ENCODE peak calls at places on chromosomes 11 and 22, in four cellular contexts. One of them, this sample, is unnamed. For H3K4me1, the result is how much of the 10 kb centered on the place peaks cover.

GRCh38 chr11:132977241-132977640 is 555.1 kb downstream of the OPCML start:
- DNase-seq in pancreas: no peak
- DNase-seq in astrocyte: no peak
- DNase-seq in mammary epithelial cell: no peak
- DNase-seq in this sample: no peak

GRCh38 chr11:35227551-35228341 is 88.8 kb downstream of the CD44 start:
- DNase-seq in pancreas: no peak
- DNase-seq in astrocyte: no peak
- DNase-seq in mammary epithelial cell: no peak
- DNase-seq in this sample: no peak

GRCh38 chr11:1644601-1645356 is 15.2 kb downstream of the KRTAP5-5 start:
- DNase-seq in pancreas: no peak
- DNase-seq in astrocyte: no peak
- DNase-seq in mammary epithelial cell: no peak
- DNase-seq in this sample: no peak

GRCh38 chr22:28316014-28316413 is 363.6 kb downstream of the TTC28 start:
- DNase-seq in pancreas: no peak
- DNase-seq in astrocyte: no peak
- DNase-seq in mammary epithelial cell: peak
- DNase-seq in this sample: no peak

GRCh38 chr11:36253238-36253637 is 36.0 kb downstream of the COMMD9 start:
- DNase-seq in pancreas: no peak
- DNase-seq in astrocyte: no peak
- DNase-seq in mammary epithelial cell: no peak
- DNase-seq in this sample: no peak

GRCh38 chr11:3139481-3140290 is 25.4 kb downstream of the OSBPL5 start:
- DNase-seq in pancreas: no peak
- DNase-seq in astrocyte: no peak
- DNase-seq in mammary epithelial cell: no peak
- DNase-seq in this sample: peak

GRCh38 chr11:66002648-66003225 is 434 bp downstream of the BANF1 start:
- DNase-seq in pancreas: peak
- DNase-seq in astrocyte: peak
- DNase-seq in mammary epithelial cell: no peak
- DNase-seq in this sample: peak

GRCh38 chr11:134343646-134344045 is 11.9 kb downstream of the GLB1L2 start:
- DNase-seq in pancreas: no peak
- DNase-seq in astrocyte: no peak
- DNase-seq in mammary epithelial cell: no peak
- DNase-seq in this sample: no peak

GRCh38 chr11:93063101-93063500 is 93.7 kb downstream of the MTNR1B start:
- DNase-seq in pancreas: no peak
- DNase-seq in astrocyte: peak
- DNase-seq in mammary epithelial cell: peak
- DNase-seq in this sample: no peak

GRCh38 chr11:110990316-110990715 is 255.2 kb upstream of the POU2AF2 start:
- DNase-seq in pancreas: no peak
- DNase-seq in astrocyte: no peak
- DNase-seq in mammary epithelial cell: no peak
- DNase-seq in this sample: no peak

GRCh38 chr11:111598546-111598945 is 3.7 kb upstream of the SIK2 start:
- DNase-seq in pancreas: no peak
- DNase-seq in astrocyte: peak
- DNase-seq in mammary epithelial cell: no peak
- DNase-seq in this sample: no peak

GRCh38 chr11:2516276-2517015 is 71.6 kb downstream of the KCNQ1 start:
- DNase-seq in pancreas: no peak
- DNase-seq in astrocyte: no peak
- DNase-seq in mammary epithelial cell: no peak
- DNase-seq in this sample: no peak

GRCh38 chr11:126366064-126366822 is 10.8 kb downstream of the ST3GAL4 start:
- DNase-seq in pancreas: no peak
- DNase-seq in astrocyte: no peak
- DNase-seq in mammary epithelial cell: no peak
- DNase-seq in this sample: peak

GRCh38 chr11:126636911-126637799 is 281.7 kb downstream of the ST3GAL4 start:
- DNase-seq in pancreas: no peak
- DNase-seq in astrocyte: peak
- DNase-seq in mammary epithelial cell: peak
- DNase-seq in this sample: no peak

GRCh38 chr11:3609416-3610265 is 32.2 kb downstream of the ART5 start:
- DNase-seq in pancreas: peak
- DNase-seq in astrocyte: no peak
- DNase-seq in mammary epithelial cell: peak
- DNase-seq in this sample: no peak

GRCh38 chr11:17730608-17731462 is 3.7 kb upstream of the KCNC1 start:
- DNase-seq in pancreas: peak
- DNase-seq in astrocyte: peak
- DNase-seq in mammary epithelial cell: peak
- DNase-seq in this sample: peak

GRCh38 chr22:25368271-25368670 is 148.8 kb downstream of the CRYBB2 start:
- DNase-seq in pancreas: no peak
- DNase-seq in astrocyte: peak
- DNase-seq in mammary epithelial cell: no peak
- DNase-seq in this sample: no peak

GRCh38 chr11:1866776-1867175 is 13.9 kb downstream of the LSP1 start:
- DNase-seq in pancreas: no peak
- DNase-seq in astrocyte: no peak
- DNase-seq in mammary epithelial cell: no peak
- DNase-seq in this sample: peak

GRCh38 chr11:79100093-79100704 is 340.6 kb downstream of the TENM4 start:
- DNase-seq in pancreas: peak
- DNase-seq in astrocyte: no peak
- DNase-seq in mammary epithelial cell: peak
- DNase-seq in this sample: no peak

GRCh38 chr11:33413296-33413695 is 156.1 kb downstream of the HIPK3 start:
- DNase-seq in pancreas: no peak
- DNase-seq in astrocyte: no peak
- DNase-seq in mammary epithelial cell: no peak
- DNase-seq in this sample: no peak

GRCh38 chr11:59263225-59263894 is 50.6 kb upstream of the MPEG1 start:
- DNase-seq in pancreas: peak
- DNase-seq in astrocyte: no peak
- DNase-seq in mammary epithelial cell: peak
- DNase-seq in this sample: no peak

GRCh38 chr11:111694851-111695250 is 71.3 kb downstream of the PPP2R1B start:
- DNase-seq in pancreas: no peak
- DNase-seq in astrocyte: peak
- DNase-seq in mammary epithelial cell: no peak
- DNase-seq in this sample: no peak

GRCh38 chr11:57461841-57462489 is 1.6 kb downstream of the RTN4RL2 start:
- DNase-seq in pancreas: no peak
- DNase-seq in astrocyte: no peak
- DNase-seq in mammary epithelial cell: no peak
- DNase-seq in this sample: no peak

GRCh38 chr11:57458410-57459111 is 1.8 kb upstream of the RTN4RL2 start:
- DNase-seq in pancreas: peak
- DNase-seq in astrocyte: no peak
- DNase-seq in mammary epithelial cell: no peak
- DNase-seq in this sample: peak

GRCh38 chr11:57460756-57461749 is 725 bp downstream of the RTN4RL2 start:
- DNase-seq in pancreas: peak
- DNase-seq in astrocyte: no peak
- DNase-seq in mammary epithelial cell: no peak
- DNase-seq in this sample: no peak

GRCh38 chr11:57459112-57460016 is 964 bp upstream of the RTN4RL2 start:
- DNase-seq in pancreas: peak
- DNase-seq in astrocyte: no peak
- DNase-seq in mammary epithelial cell: no peak
- DNase-seq in this sample: no peak

DNA sequence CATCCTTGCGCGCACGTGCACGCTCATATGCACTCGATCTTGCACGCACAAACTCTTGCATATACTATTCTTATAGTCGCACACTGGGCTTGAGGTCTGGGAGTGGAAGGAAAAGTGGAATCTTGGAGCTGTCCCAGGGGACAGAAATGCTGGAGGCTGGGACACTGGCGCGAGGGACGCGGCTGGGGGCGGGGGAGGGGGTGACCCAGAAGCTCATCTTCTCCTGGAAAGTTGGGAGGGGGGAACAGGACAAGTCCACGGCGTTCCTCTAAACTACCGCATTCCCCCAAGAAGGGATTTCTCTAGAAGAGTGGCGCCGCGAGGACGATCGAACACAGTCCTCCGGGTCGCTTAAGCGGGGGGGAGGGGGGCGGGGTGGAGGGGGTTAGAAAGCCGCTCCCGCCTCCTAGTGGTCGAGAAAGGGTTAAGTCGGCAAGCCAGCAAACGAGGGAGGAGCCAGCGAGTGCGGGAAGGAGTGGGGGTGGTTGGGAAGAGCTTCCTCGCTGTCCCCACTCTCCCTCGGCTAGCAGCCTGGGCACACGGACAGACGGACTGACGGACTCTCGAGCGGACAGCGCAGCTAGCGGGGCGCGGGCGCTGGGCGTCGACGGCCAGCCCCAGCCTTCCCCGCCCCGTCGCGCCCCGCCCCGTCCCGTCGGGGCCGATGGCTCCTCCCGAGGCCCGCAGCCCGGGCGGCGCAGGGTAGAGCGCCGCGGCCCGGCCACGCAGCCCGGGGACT is at the start of gene RTN4RL2:
- DNase-seq in pancreas: peak
- DNase-seq in astrocyte: peak
- DNase-seq in mammary epithelial cell: peak
- DNase-seq in this sample: peak
- TF ChIP-seq CTCF in pancreas: peak
- TF ChIP-seq CTCF in astrocyte: no peak
- TF ChIP-seq CTCF in mammary epithelial cell: peak
- TF ChIP-seq CTCF in this sample: peak

DNA sequence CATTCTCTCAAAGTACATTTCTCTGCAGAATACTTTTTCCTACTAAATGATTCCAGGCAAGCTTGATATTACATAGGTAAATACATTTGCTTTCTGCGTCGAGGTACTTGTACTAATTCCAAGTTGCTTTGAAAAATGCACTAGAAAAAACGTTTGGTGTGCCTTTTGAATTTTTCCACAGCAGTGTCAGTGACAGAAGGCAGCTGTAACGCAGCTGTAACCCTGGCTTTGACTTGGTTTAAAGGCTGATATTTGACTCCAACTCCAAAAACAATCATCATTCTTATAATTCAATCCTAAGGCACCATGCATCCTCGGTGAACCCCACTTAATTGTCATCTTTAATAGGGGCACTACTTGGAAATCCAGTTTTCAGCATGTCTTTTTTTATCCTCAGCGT is 125.0 kb downstream of the MAML2 start:
- DNase-seq in pancreas: no peak
- DNase-seq in astrocyte: no peak
- DNase-seq in mammary epithelial cell: no peak
- DNase-seq in this sample: no peak
- H3K4me1 ChIP-seq in pancreas: under half
- H3K4me1 ChIP-seq in astrocyte: under half
- H3K4me1 ChIP-seq in mammary epithelial cell: under half
- H3K4me1 ChIP-seq in this sample: half or more

GRCh38 chr22:38843201-38843715 is 570 bp downstream of the NPTXR start:
- DNase-seq in pancreas: peak
- DNase-seq in astrocyte: peak
- DNase-seq in mammary epithelial cell: peak
- DNase-seq in this sample: peak
- TF ChIP-seq CTCF in pancreas: peak
- TF ChIP-seq CTCF in astrocyte: no peak
- TF ChIP-seq CTCF in mammary epithelial cell: peak
- TF ChIP-seq CTCF in this sample: peak

GRCh38 chr22:36375071-36375980 is 12.4 kb downstream of the MYH9 start:
- DNase-seq in pancreas: no peak
- DNase-seq in astrocyte: no peak
- DNase-seq in mammary epithelial cell: no peak
- DNase-seq in this sample: no peak

GRCh38 chr22:36378080-36378788 is 9.5 kb downstream of the MYH9 start:
- DNase-seq in pancreas: no peak
- DNase-seq in astrocyte: no peak
- DNase-seq in mammary epithelial cell: no peak
- DNase-seq in this sample: no peak

GRCh38 chr22:36374603-36375024 is 13.2 kb downstream of the MYH9 start:
- DNase-seq in pancreas: no peak
- DNase-seq in astrocyte: peak
- DNase-seq in mammary epithelial cell: peak
- DNase-seq in this sample: no peak

GRCh38 chr22:36377022-36377631 is 10.6 kb downstream of the MYH9 start:
- DNase-seq in pancreas: no peak
- DNase-seq in astrocyte: no peak
- DNase-seq in mammary epithelial cell: no peak
- DNase-seq in this sample: no peak

DNA sequence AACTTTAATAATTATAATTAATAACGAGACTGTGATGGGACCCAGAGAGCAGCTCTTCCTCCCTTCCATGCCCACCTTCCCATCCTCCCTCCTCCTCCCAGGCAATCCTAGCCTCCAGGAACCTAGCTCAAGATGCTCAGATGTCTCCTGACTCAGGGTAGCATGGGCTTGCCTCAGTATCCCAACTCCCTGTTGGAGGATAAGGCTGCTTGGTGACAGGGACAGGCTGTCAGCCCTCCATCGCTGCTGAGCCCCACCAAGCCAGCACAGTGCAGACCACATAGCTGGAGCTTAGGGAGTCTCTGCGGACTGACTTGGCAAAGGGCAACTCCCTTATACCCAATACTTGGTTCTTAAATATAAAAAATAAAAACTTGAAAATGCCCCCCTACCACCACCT is 11.5 kb downstream of the MYH9 start:
- DNase-seq in pancreas: no peak
- DNase-seq in astrocyte: no peak
- DNase-seq in mammary epithelial cell: no peak
- DNase-seq in this sample: no peak
- H3K4me1 ChIP-seq in pancreas: half or more
- H3K4me1 ChIP-seq in astrocyte: half or more
- H3K4me1 ChIP-seq in mammary epithelial cell: half or more
- H3K4me1 ChIP-seq in this sample: half or more

GRCh38 chr22:39374191-39374590 is 24.4 kb downstream of the SYNGR1 start:
- DNase-seq in pancreas: no peak
- DNase-seq in astrocyte: no peak
- DNase-seq in mammary epithelial cell: no peak
- DNase-seq in this sample: no peak
- TF ChIP-seq CTCF in pancreas: no peak
- TF ChIP-seq CTCF in astrocyte: no peak
- TF ChIP-seq CTCF in mammary epithelial cell: no peak
- TF ChIP-seq CTCF in this sample: no peak

DNA sequence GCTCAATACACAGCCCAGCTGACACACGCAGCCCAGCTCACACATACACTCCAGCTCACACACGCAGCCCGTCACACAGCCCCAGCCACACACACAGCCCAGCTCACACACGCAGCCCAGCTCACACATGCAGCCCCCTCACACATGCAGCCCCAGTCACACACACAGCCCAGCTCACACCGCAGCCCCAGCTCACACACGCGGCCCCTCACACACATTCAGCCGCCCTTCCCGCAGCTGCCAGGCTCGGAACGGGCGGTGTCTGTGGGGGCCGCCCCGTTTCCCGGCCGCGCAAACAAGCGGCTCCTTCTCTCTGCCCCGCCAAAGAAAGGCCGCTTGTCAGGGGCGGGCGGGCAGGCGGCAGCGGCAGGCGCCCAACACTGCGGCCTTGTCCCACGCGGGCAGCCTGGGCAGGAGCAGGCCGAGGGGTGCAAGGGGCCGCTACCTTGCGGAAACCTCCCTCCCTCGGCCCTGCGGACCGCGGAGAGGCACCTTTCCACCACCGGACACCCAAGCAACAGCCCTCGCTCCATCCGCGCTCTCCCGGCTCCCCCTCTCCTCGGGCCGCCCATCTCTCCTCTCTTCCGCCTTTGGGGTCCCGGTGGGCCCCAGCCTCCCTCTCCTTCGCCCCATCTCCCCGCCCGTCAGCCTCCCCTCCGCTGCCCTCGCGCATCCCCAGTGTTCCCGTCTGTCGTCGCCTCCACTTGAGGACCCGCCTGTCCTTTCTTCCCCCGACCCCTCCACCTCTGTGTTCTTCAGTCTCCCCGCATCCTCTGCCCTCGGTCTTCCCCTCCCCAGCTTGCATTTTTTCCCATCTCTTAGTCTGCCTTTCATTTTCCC is 2.2 kb downstream of the PHLDB1 start:
- DNase-seq in pancreas: no peak
- DNase-seq in astrocyte: peak
- DNase-seq in mammary epithelial cell: no peak
- DNase-seq in this sample: no peak
- H3K4me1 ChIP-seq in pancreas: under half
- H3K4me1 ChIP-seq in astrocyte: half or more
- H3K4me1 ChIP-seq in mammary epithelial cell: under half
- H3K4me1 ChIP-seq in this sample: half or more

This sample was measured in left ventricle myocardium inferior.